ENCODE peak calls at places on chromosomes 2 and 18, in six cellular contexts. B is adrenal gland, Q is A549, K is lower leg skin, E is sigmoid colon, V is HCT116. X is an unnamed sample.

GRCh38 chr2:150292807-150293206 is 194.7 kb downstream of the RND3 start:
- DNase-seq in B (no peak), Q (no peak), K (no peak), E (no peak), V (no peak), X (no peak)

GRCh38 chr2:9345997-9346396 is 77.3 kb downstream of the ITGB1BP1 start:
- DNase-seq in B (no peak), Q (no peak), K (no peak), E (no peak), V (no peak), X (no peak)

GRCh38 chr2:229856416-229856815 is 65.4 kb downstream of the TRIP12 start:
- DNase-seq in B (no peak), Q (no peak), K (no peak), E (no peak), V (no peak), X (no peak)

GRCh38 chr18:51301376-51301775 is 103.9 kb upstream of the MEX3C start:
- DNase-seq in B (no peak), Q (no peak), K (no peak), E (no peak), V (no peak), X (no peak)

GRCh38 chr2:200077210-200077650 is 121.8 kb downstream of the MAIP1 start:
- DNase-seq in B (no peak), Q (peak), K (no peak), E (no peak), V (no peak), X (no peak)

GRCh38 chr2:221097568-221097915 is 474.6 kb downstream of the EPHA4 start:
- DNase-seq in B (no peak), Q (no peak), K (no peak), E (no peak), V (no peak), X (no peak)

GRCh38 chr2:95382686-95383634 is 19.5 kb upstream of the FAHD2A start:
- DNase-seq in B (no peak), Q (no peak), K (peak), E (peak), V (no peak), X (no peak)

GRCh38 chr18:62586148-62586774 is 63.4 kb downstream of the ZCCHC2 start:
- DNase-seq in B (peak), Q (peak), K (no peak), E (peak), V (peak), X (no peak)

GRCh38 chr2:6937157-6937556 is 19.9 kb downstream of the RNF144A start:
- DNase-seq in B (no peak), Q (no peak), K (peak), E (no peak), V (no peak), X (peak)

GRCh38 chr2:158321264-158321663 is 135.3 kb downstream of the CCDC148 start:
- DNase-seq in B (no peak), Q (no peak), K (no peak), E (no peak), V (peak), X (no peak)

DNA sequence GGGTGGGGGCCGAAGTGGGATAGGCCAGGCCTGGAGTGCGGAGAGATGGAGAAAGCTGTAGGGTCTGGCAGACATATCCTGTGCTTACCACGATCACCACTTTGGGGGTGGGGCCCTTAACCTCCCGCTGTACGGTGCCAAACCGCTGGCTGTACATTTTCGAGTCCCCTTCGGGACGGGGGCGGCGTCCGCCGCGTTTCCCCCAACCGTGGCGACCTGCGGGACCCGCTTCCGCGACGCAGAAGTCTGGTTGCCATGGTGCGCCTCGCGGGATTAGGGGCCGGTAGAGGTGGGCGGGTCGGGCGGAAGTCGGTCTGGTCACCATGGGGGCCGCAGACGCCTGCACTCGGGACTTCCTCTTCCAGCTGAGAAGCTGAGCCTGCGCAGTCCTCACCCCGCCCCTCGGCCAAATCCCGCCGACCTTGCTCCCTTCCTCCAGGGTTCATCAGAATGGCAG is at the start of gene CFAP53:
- DNase-seq in B (peak), Q (peak), K (peak), E (peak), V (no peak), X (peak)
- TF ChIP-seq POLR2A in B (no peak), Q (peak), K (no peak), E (no peak), V (no peak), X (no peak)

GRCh38 chr2:43224571-43225092 is 1.8 kb downstream of the ZFP36L2 start:
- DNase-seq in B (no peak), Q (no peak), K (peak), E (peak), V (no peak), X (no peak)
- TF ChIP-seq POLR2A in B (no peak), Q (no peak), K (no peak), E (no peak), V (no peak), X (no peak)

DNA sequence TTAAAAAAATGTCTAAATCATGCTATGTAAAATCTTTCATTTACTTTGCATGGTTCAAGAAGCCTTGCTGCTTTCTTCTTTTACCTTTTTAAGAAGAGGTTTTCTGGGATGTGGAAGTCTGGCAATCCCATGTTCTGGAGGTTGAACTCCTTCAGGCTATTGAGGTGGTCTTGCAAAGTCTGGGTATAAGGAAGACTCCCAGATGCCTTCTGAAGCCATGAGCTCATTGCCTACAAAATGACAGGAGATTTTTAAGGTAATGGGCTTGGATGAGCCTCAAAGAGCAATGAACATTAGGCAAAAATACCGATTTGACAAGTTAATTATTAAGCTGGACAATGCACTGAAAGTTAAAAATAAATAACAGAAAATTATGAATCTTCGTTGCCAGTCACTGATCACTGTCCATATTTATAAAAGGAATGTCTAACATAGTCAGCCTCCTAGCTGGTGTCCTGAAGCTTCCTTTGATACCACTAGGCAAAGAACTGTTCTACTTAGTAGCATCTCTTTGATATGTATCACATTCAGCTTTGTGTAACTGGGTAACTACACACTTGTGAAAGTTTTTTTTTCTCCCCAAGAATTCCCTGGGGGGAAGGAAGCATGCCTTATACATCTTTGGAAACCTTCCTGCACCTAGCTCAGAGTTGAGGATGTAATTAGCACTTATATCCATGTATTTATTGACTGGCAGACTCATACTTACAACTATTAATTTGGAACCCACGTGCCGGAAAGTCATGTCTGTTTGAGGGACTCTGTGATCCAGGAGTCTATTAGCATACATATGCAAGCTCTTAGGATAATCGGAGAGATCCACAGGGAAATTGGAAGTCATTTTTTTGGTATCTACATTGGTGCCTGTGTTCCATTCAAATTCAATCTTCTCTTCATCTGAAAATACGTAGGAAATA is 29.3 kb downstream of the APOB start:
- DNase-seq in B (no peak), Q (no peak), K (no peak), E (no peak), V (no peak), X (no peak)
- TF ChIP-seq POLR2A in B (no peak), Q (no peak), K (no peak), E (no peak), V (no peak), X (no peak)

DNA sequence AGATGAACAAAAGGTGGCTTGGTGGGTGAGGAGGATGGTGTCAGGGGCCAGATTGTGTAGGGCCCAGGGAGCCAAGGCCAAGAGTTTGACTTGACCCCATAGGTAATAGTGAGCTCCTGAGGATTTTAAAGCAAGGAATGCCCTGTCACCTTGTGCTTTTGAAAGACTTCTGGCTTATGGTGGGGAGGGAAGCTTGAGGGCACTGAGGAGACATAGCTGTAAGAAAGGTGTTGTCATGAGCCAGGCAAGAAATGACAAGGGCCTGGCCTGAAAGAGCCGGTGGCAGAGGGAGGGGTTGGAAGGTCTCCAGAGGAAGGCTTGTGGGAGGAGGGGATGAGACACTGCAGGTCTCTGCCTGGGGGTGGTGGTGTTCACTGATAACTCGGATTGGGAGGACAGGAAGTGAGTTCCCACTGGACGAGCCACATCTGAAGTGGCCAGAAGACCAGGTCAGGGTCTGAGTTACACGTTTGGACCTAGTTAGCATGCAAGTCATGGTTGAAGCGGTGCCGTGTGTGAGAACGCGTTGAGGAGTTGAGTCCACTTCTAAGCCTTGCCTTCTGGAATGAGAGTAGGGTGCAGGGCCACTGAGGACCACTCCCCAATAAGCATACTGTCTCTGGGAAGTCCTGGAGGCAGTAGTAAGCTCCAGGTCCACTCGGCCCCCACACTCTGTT is 64.3 kb downstream of the TET3 start:
- DNase-seq in B (no peak), Q (no peak), K (no peak), E (no peak), V (no peak), X (no peak)
- TF ChIP-seq POLR2A in B (no peak), Q (no peak), K (no peak), E (no peak), V (no peak), X (no peak)

DNA sequence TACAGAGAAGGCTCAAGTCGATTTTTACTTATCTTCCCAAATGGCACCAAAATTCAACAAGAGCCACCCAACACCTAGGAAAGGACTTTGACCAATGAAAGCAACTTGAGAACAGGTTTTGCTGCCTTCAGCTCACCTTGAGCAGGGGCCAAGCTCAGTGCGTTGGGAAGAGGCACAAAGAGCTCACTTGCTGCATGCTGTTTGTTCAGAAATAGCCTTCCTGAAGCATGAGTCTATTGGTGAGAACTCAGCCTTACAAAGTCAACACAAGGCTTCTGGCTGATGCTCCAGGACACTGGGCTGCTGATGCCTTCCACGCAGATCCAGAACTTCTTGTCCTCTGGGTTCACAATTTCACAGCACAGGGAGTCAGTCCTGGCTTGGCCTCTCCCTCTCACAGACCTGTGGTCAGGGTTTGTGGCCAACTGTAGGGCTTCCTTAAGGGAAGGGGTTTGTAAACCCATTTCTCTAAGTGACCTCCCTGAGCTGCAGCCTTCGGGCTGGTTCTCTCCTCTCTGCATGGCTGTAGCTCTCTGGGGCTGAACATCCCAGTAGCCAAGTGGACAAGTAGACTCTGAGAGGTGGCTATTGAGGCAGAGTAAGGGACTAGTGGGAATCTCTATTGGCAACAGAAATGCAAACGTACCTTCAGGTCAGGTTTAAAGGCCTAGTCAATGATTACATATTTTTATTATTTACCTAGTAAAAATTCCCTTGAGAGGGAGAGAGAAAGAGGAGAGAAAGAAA is 124.7 kb upstream of the GATA6 start:
- DNase-seq in B (no peak), Q (no peak), K (no peak), E (no peak), V (no peak), X (no peak)
- TF ChIP-seq POLR2A in B (no peak), Q (no peak), K (no peak), E (no peak), V (no peak), X (no peak)

GRCh38 chr2:18159899-18160298 is 281.4 kb downstream of the KCNS3 start:
- DNase-seq in B (no peak), Q (no peak), K (no peak), E (no peak), V (no peak), X (no peak)
- TF ChIP-seq POLR2A in B (no peak), Q (no peak), K (no peak), E (no peak), V (no peak), X (no peak)

GRCh38 chr2:98485453-98485755 is 40.7 kb downstream of the INPP4A start:
- DNase-seq in B (no peak), Q (no peak), K (peak), E (peak), V (no peak), X (no peak)

GRCh38 chr2:98487101-98487805 is 42.6 kb downstream of the INPP4A start:
- DNase-seq in B (no peak), Q (no peak), K (no peak), E (no peak), V (no peak), X (no peak)

GRCh38 chr2:98484652-98485452 is 40.2 kb downstream of the INPP4A start:
- DNase-seq in B (no peak), Q (no peak), K (peak), E (peak), V (no peak), X (no peak)

GRCh38 chr2:98487806-98488189 is 43.1 kb downstream of the INPP4A start:
- DNase-seq in B (no peak), Q (peak), K (peak), E (peak), V (peak), X (no peak)

DNA sequence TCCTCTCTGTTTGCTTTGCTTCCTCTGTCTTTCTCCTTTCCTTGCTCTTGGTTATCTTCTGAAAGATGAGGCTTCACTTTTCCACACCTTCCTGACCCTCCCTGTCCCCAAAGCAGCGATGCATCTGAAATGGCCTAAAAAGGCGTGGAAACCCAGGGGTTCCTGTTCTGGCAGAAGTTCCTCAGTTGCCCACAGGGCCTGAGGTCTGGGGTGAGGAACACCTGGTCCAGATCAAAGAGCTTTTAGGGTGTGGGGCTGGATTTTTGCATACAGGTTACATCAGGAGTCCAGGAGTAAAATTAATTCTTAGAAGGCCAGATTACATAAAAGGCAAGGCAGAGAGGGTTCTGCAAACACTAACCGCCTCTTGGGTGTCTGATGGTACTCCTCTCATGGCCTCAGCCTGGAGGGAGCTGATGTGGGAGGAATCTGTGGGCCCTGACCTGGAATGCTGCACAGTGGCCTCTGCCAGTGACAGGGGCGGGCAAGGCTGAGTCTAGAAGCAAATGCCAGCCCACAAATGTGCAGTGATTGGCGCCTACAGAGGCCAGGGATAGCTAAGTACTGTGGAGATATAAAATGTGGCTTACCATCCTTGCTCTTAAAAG is 41.8 kb downstream of the INPP4A start:
- DNase-seq in B (peak), Q (no peak), K (peak), E (peak), V (no peak), X (no peak)
- TF ChIP-seq POLR2A in B (no peak), Q (no peak), K (no peak), E (no peak), V (no peak), X (no peak)

DNA sequence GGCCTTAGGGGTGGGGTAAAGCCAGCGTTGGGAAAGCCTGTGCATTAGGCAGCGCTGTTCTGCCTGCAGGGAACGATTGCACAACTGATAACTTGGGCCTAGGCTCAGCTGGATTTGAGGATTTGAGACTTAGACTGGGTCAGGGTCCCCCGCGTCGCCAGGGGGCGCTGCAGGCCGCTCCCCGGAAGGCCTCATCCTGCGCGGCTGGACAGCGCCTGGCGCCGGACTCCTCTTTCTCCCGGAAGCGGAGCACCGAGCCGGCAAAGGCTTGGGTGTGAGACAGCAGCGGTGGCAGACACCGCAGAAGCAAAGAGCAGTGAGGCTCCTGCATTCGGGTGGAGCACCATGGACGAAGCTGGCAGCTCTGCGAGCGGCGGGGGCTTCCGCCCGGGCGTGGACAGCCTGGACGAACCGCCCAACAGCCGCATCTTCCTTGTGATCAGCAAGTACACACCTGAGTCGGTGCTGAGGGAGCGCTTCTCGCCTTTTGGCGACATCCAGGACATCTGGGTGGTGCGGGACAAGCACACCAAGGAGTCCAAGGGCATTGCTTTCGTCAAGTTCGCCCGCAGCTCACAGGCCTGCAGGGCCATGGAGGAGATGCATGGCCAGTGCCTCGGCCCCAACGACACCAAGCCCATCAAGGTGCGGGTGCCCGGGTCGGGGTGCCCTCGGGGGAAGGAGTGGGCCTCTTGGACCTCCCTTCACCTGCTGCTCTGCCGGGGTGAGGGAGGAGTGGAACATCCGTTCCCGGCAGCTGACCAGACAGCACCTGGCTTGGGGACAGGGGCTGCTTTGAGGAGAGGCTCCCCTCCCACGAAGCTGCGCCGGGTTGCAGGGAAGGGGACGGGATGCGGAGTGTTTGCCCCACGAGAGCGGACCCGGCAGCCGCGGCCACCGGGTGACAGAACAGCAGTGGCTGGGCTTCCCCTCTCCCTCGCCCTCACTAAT is at the start of gene RBM45:
- DNase-seq in B (peak), Q (peak), K (peak), E (peak), V (peak), X (no peak)
- TF ChIP-seq POLR2A in B (peak), Q (peak), K (no peak), E (no peak), V (peak), X (no peak)

DNA sequence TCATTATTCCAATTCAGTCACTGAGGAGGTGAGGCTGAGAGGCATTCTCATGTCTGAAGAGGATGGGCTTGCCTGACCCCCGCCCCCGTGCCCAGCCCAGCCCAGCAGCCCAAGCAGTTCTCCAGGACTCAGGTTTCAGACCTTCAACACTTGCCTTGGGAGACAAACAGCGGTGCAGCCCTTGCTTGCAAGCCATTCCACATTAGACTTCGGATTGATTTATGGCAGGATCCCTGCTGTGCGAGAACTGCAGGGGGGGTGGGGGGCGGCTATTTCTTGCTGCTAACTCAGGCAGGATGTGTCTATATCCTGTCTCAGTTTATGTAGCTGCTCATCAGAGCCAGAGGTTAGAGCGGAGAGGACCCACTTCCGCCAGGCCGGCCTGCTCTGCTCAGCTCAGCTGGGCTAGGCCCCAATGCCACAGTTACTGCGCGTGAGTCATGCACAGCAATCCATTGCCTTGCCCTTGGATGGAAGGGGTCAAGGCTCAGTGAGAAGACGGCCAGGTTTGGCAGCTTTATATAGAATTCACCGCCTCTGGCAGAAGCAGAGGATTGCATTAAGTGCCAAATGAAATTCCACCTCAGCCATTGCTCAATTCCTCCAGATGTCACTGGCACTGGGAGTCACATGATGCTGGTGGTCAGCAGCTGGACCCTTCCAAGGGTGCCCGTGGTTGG is 1.8 kb downstream of the GYPC start:
- DNase-seq in B (peak), Q (no peak), K (peak), E (peak), V (peak), X (no peak)
- TF ChIP-seq POLR2A in B (peak), Q (no peak), K (no peak), E (peak), V (no peak), X (no peak)

GRCh38 chr18:35376742-35377695 is at the start of gene ZNF396:
- DNase-seq in B (peak), Q (peak), K (peak), E (peak), V (peak), X (no peak)
- TF ChIP-seq POLR2A in B (no peak), Q (peak), K (no peak), E (no peak), V (no peak), X (no peak)

X was measured in vagina.